ENCODE peak calls at places on chromosomes 5 and 9, in six cellular contexts. X is IMR-90, A is mesenchymal stem cell, E is trophoblast cell, T is H1, F is H9. V is an unnamed sample.

GRCh38 chr5:176663566-176663965 is 16.3 kb downstream of the TSPAN17 start:
- DNase-seq in X (no peak), A (no peak), E (no peak), T (no peak), F (no peak), V (no peak)

GRCh38 chr5:157575096-157575872 is at the start of gene ADAM19:
- DNase-seq in X (peak; percentile 53), A (peak; percentile 84), E (peak; percentile 71), T (peak; percentile 84), F (no peak), V (peak; percentile 69)

GRCh38 chr9:98057095-98057799 is 715 bp downstream of the NANS start:
- DNase-seq in X (peak; percentile 13), A (peak; percentile 50), E (no peak), T (no peak), F (no peak), V (no peak)

GRCh38 chr5:169280286-169280685 is 20.7 kb downstream of the SLIT3 start:
- DNase-seq in X (no peak), A (no peak), E (no peak), T (no peak), F (no peak), V (no peak)

GRCh38 chr5:8843766-8844165 is 702.1 kb downstream of the SEMA5A start:
- DNase-seq in X (peak; percentile 85), A (peak; percentile 100), E (no peak), T (no peak), F (no peak), V (no peak)

GRCh38 chr9:131500939-131501541 is 1.7 kb upstream of the POMT1 start:
- DNase-seq in X (peak; percentile 81), A (peak; percentile 80), E (no peak), T (no peak), F (no peak), V (no peak)

GRCh38 chr9:3464033-3464638 is 61.7 kb downstream of the RFX3 start:
- DNase-seq in X (peak; percentile 27), A (no peak), E (no peak), T (no peak), F (no peak), V (no peak)

GRCh38 chr9:133375116-133375723 is 640 bp downstream of the SURF4 start:
- DNase-seq in X (peak; percentile 46), A (peak; percentile 72), E (peak; percentile 59), T (no peak), F (no peak), V (peak; percentile 23)

GRCh38 chr5:45622365-45622764 is 73.8 kb downstream of the HCN1 start:
- DNase-seq in X (no peak), A (no peak), E (no peak), T (no peak), F (no peak), V (no peak)
- H2BK5ac ChIP-seq in X (no peak overlapping the region), A (no peak overlapping the region), E (no peak overlapping the region), T (no peak overlapping the region), F (no peak overlapping the region), V (no peak overlapping the region)

DNA sequence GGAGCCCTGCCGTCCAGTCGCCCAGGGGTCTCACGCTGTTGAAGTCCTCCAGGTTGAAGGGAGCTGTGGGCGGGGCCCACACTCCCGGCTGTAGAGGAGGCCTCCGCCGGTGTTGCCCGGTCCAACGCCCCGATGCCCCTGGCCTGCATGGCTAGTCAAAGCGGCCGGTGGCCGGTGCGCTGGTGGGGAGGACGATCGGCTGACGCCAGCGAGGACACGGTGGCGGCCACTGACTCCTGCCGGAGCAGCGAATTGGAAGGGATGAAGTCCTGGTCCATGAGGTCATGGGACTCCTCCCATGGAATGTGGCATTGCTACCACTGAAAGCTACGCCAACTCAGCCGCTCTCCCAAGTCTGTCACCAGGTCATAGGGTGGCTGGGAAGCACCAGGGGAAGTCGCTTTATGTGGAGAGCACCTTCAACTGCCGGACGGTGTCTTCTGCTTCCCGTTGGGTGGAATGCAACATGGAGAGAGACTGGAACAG is 11.8 kb downstream of the RCL1 start:
- DNase-seq in X (no peak), A (no peak), E (no peak), T (no peak), F (no peak), V (no peak)
- H3K9me3 ChIP-seq in X (peaks cover 3% of the 10 kb centered on the region), A (peaks cover 16% of the 10 kb centered on the region), E (peaks cover 2% of the 10 kb centered on the region), T (no peaks in the 10 kb centered on the region), F (no peaks in the 10 kb centered on the region), V (peaks cover 7% of the 10 kb centered on the region)

GRCh38 chr9:86285247-86285646 is 2.9 kb upstream of the ISCA1 start:
- DNase-seq in X (no peak), A (no peak), E (no peak), T (no peak), F (no peak), V (no peak)

GRCh38 chr9:86288501-86288900 is 6.2 kb upstream of the ISCA1 start:
- DNase-seq in X (no peak), A (no peak), E (no peak), T (no peak), F (no peak), V (no peak)

GRCh38 chr9:86287013-86287412 is 4.7 kb upstream of the ISCA1 start:
- DNase-seq in X (peak; percentile 70), A (peak; percentile 75), E (peak; percentile 30), T (no peak), F (peak; percentile 64), V (peak; percentile 54)

GRCh38 chr9:86282979-86283535 is 719 bp upstream of the ISCA1 start:
- DNase-seq in X (peak; percentile 88), A (peak; percentile 91), E (no peak), T (no peak), F (no peak), V (no peak)

GRCh38 chr9:86286278-86286677 is 3.9 kb upstream of the ISCA1 start:
- DNase-seq in X (no peak), A (no peak), E (no peak), T (no peak), F (no peak), V (no peak)
- H3K4ac ChIP-seq in X (no peak overlapping the region), A (no peak overlapping the region), E (no peak overlapping the region), T (no peak overlapping the region), F (no peak overlapping the region), V (no peak overlapping the region)

GRCh38 chr9:14723301-14723700 is 768 bp upstream of the CER1 start:
- DNase-seq in X (no peak), A (no peak), E (no peak), T (no peak), F (no peak), V (no peak)
- H2BK5ac ChIP-seq in X (no peak overlapping the region), A (no peak overlapping the region), E (no peak overlapping the region), T (no peak overlapping the region), F (no peak overlapping the region), V (no peak overlapping the region)

DNA sequence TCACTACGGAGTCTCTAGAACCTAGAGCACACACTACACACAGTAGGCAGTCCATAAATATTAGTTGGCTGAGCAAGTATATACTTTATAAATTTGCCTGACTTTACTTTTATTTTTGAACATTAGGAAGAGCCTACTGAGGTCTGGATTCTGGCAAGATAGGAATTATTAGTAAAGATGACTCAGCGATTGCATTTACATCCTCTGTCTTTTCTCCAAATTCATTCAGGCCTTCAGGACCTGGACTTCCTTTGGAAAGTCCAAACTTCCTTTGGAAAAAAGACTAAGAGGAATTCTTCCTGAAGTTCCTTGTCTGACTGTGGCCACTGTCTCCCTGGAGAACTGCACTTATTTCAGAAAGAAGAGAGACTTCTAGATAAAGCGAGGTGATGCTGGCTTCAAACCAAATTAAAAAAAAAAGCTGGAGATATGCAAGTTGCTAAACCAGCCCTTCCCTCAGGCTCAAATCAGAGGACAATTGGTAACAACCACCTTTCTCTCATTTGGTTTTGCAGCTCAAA is 251.3 kb downstream of the GAS1 start:
- DNase-seq in X (peak; percentile 61), A (no peak), E (no peak), T (no peak), F (no peak), V (no peak)
- H3K9me3 ChIP-seq in X (no peaks in the 10 kb centered on the region), A (no peaks in the 10 kb centered on the region), E (no peaks in the 10 kb centered on the region), T (no peaks in the 10 kb centered on the region), F (no peaks in the 10 kb centered on the region), V (no peaks in the 10 kb centered on the region)

DNA sequence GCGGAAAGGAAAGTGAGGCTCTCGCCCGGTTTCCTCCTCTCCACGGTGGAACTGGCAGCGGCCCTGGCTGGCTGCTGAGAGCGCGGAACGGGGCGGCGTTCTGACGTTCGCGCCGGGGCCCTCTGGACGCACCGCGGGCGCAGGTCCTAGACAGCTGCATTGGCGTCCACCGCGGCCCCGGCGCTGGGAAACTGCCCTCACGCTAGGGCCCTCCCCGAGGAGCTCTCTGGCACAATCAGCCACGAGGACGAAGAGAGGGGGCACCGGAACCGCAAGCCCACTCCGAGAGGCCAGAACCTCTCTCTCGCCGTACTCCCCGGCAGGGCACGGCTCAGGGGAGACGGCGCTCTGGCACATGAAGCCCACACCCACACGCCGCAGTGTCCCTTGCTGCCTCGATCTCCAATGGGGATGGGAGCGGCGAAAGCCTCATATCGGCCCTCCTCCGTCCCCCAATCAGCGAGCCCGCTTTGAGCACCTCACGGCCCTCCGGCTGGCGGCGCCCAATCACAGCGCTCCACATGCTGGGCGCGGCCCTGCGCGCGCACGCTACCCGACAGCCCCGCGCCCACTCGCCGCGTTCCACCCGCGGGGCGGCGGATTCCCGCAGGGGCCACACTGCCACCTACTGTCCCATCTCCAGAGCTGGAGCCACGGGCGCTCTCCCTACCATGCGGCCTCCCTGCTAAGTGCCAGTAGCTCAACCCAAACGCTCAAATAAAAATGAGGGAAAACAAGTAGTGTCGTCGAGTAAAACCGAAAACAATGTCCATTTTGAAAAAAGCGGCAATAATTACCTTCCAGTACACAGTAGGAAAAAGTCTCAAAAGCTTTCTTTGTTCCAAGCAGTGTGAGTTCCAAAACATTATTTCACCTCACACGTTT is 11.8 kb downstream of the MRPS27 start:
- DNase-seq in X (peak; percentile 97), A (peak; percentile 98), E (peak; percentile 98), T (peak; percentile 93), F (peak; percentile 96), V (peak; percentile 90)
- H3K4ac ChIP-seq in X (peak overlapping the region; percentile 56), A (no peak overlapping the region), E (peak overlapping the region; percentile 98), T (peak overlapping the region; percentile 4), F (no peak overlapping the region), V (peak overlapping the region; percentile 26)

GRCh38 chr5:139637438-139638089 is 10.6 kb upstream of the CXXC5 start:
- DNase-seq in X (peak; percentile 74), A (peak; percentile 90), E (no peak), T (peak; percentile 85), F (peak; percentile 84), V (no peak)

GRCh38 chr5:139639619-139640431 is 8.3 kb upstream of the CXXC5 start:
- DNase-seq in X (peak; percentile 53), A (no peak), E (no peak), T (peak; percentile 48), F (no peak), V (no peak)

GRCh38 chr5:139638736-139639618 is 9.2 kb upstream of the CXXC5 start:
- DNase-seq in X (no peak), A (no peak), E (no peak), T (peak; percentile 43), F (no peak), V (no peak)

GRCh38 chr5:139636975-139637408 is 11.2 kb upstream of the CXXC5 start:
- DNase-seq in X (peak; percentile 51), A (peak; percentile 75), E (no peak), T (no peak), F (no peak), V (no peak)

GRCh38 chr5:139638090-139638735 is 9.9 kb upstream of the CXXC5 start:
- DNase-seq in X (peak; percentile 66), A (peak; percentile 93), E (peak; percentile 71), T (peak; percentile 69), F (no peak), V (no peak)
- H2BK5ac ChIP-seq in X (peak overlapping the region; percentile 20), A (peak overlapping the region; percentile 82), E (peak overlapping the region; percentile 84), T (peak overlapping the region; percentile 68), F (no peak overlapping the region), V (peak overlapping the region; percentile 4)

DNA sequence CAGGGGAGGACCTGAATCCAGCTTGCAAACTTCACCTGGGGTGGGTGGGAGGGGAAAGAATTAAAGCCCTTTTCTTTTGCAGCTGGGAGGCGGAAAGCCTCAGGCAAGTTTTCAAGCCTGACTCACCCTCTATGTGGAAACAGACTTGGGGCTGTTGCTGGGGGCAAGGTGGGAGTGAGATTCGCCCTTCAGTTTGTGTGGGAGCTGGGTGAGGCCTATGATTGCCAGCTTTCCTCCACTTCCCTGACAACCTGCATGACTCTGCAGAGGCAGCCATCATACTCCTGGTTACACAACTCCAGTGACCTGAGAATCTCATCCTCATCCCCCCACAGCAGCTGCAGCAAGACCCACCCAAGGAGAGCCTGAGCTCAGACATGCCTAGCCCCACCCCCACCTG is 43.2 kb upstream of the SREK1 start:
- DNase-seq in X (no peak), A (no peak), E (no peak), T (no peak), F (no peak), V (no peak)
- H3K9me3 ChIP-seq in X (peaks cover 18% of the 10 kb centered on the region), A (peaks cover 83% of the 10 kb centered on the region), E (peaks cover 13% of the 10 kb centered on the region), T (peaks cover 10% of the 10 kb centered on the region), F (no peaks in the 10 kb centered on the region), V (peaks cover 24% of the 10 kb centered on the region)